ENCODE peak calls at places on chromosomes 7 and 10, in seven cellular contexts. One of them, this sample, is unnamed.

GRCh38 chr10:58642283-58642682 is 129.6 kb downstream of the BICC1 start:
- DNase-seq in stimulated activated CD4-positive, alpha-beta T cell treated with anti-CD3 and anti-CD28 coated beads, Interleukin-15, amount 100 ng/mL, for 24 hours: no peak
- DNase-seq in activated naive CD4-positive, alpha-beta T cell: no peak
- DNase-seq in central memory CD4-positive, alpha-beta T cell: no peak
- DNase-seq in NCI-H460: no peak
- DNase-seq in G401: no peak
- DNase-seq in fibroblast of the conjunctiva: no peak
- DNase-seq in this sample: no peak

GRCh38 chr10:133394064-133394663 is at the start of gene MTG1:
- DNase-seq in stimulated activated CD4-positive, alpha-beta T cell treated with anti-CD3 and anti-CD28 coated beads, Interleukin-15, amount 100 ng/mL, for 24 hours: peak; percentile 96
- DNase-seq in activated naive CD4-positive, alpha-beta T cell: peak; percentile 88
- DNase-seq in central memory CD4-positive, alpha-beta T cell: peak; percentile 89
- DNase-seq in NCI-H460: peak; percentile 92
- DNase-seq in G401: peak; percentile 90
- DNase-seq in fibroblast of the conjunctiva: peak; percentile 83
- DNase-seq in this sample: peak; percentile 97

GRCh38 chr7:112743811-112744210 is 46.4 kb downstream of the TMEM168 start:
- DNase-seq in stimulated activated CD4-positive, alpha-beta T cell treated with anti-CD3 and anti-CD28 coated beads, Interleukin-15, amount 100 ng/mL, for 24 hours: no peak
- DNase-seq in activated naive CD4-positive, alpha-beta T cell: no peak
- DNase-seq in central memory CD4-positive, alpha-beta T cell: no peak
- DNase-seq in NCI-H460: no peak
- DNase-seq in G401: no peak
- DNase-seq in fibroblast of the conjunctiva: no peak
- DNase-seq in this sample: no peak

GRCh38 chr10:46549171-46550075 is 7.0 kb downstream of the GPRIN2 start:
- DNase-seq in stimulated activated CD4-positive, alpha-beta T cell treated with anti-CD3 and anti-CD28 coated beads, Interleukin-15, amount 100 ng/mL, for 24 hours: peak; percentile 1
- DNase-seq in activated naive CD4-positive, alpha-beta T cell: no peak
- DNase-seq in central memory CD4-positive, alpha-beta T cell: no peak
- DNase-seq in NCI-H460: no peak
- DNase-seq in G401: no peak
- DNase-seq in fibroblast of the conjunctiva: no peak
- DNase-seq in this sample: no peak

GRCh38 chr7:17559388-17559787 is 260.9 kb downstream of the AHR start:
- DNase-seq in stimulated activated CD4-positive, alpha-beta T cell treated with anti-CD3 and anti-CD28 coated beads, Interleukin-15, amount 100 ng/mL, for 24 hours: no peak
- DNase-seq in activated naive CD4-positive, alpha-beta T cell: no peak
- DNase-seq in central memory CD4-positive, alpha-beta T cell: no peak
- DNase-seq in NCI-H460: no peak
- DNase-seq in G401: no peak
- DNase-seq in fibroblast of the conjunctiva: no peak
- DNase-seq in this sample: no peak

GRCh38 chr10:104340099-104340594 is 1.9 kb upstream of the ITPRIP start:
- DNase-seq in stimulated activated CD4-positive, alpha-beta T cell treated with anti-CD3 and anti-CD28 coated beads, Interleukin-15, amount 100 ng/mL, for 24 hours: no peak
- DNase-seq in activated naive CD4-positive, alpha-beta T cell: no peak
- DNase-seq in central memory CD4-positive, alpha-beta T cell: no peak
- DNase-seq in NCI-H460: no peak
- DNase-seq in G401: no peak
- DNase-seq in fibroblast of the conjunctiva: no peak
- DNase-seq in this sample: no peak

GRCh38 chr7:1530946-1531262 is 402 bp downstream of the MAFK start:
- DNase-seq in stimulated activated CD4-positive, alpha-beta T cell treated with anti-CD3 and anti-CD28 coated beads, Interleukin-15, amount 100 ng/mL, for 24 hours: no peak
- DNase-seq in activated naive CD4-positive, alpha-beta T cell: no peak
- DNase-seq in central memory CD4-positive, alpha-beta T cell: no peak
- DNase-seq in NCI-H460: no peak
- DNase-seq in G401: no peak
- DNase-seq in fibroblast of the conjunctiva: no peak
- DNase-seq in this sample: no peak

GRCh38 chr10:6977641-6978627 is 397.9 kb upstream of the PRKCQ start:
- DNase-seq in stimulated activated CD4-positive, alpha-beta T cell treated with anti-CD3 and anti-CD28 coated beads, Interleukin-15, amount 100 ng/mL, for 24 hours: no peak
- DNase-seq in activated naive CD4-positive, alpha-beta T cell: no peak
- DNase-seq in central memory CD4-positive, alpha-beta T cell: no peak
- DNase-seq in NCI-H460: no peak
- DNase-seq in G401: no peak
- DNase-seq in fibroblast of the conjunctiva: no peak
- DNase-seq in this sample: no peak

GRCh38 chr7:24052572-24053223 is 231.3 kb upstream of the NPY start:
- DNase-seq in stimulated activated CD4-positive, alpha-beta T cell treated with anti-CD3 and anti-CD28 coated beads, Interleukin-15, amount 100 ng/mL, for 24 hours: no peak
- DNase-seq in activated naive CD4-positive, alpha-beta T cell: no peak
- DNase-seq in central memory CD4-positive, alpha-beta T cell: no peak
- DNase-seq in NCI-H460: no peak
- DNase-seq in G401: no peak
- DNase-seq in fibroblast of the conjunctiva: no peak
- DNase-seq in this sample: no peak

GRCh38 chr7:43296306-43296705 is 183.9 kb downstream of the HECW1 start:
- DNase-seq in stimulated activated CD4-positive, alpha-beta T cell treated with anti-CD3 and anti-CD28 coated beads, Interleukin-15, amount 100 ng/mL, for 24 hours: no peak
- DNase-seq in activated naive CD4-positive, alpha-beta T cell: no peak
- DNase-seq in central memory CD4-positive, alpha-beta T cell: no peak
- DNase-seq in NCI-H460: no peak
- DNase-seq in G401: no peak
- DNase-seq in fibroblast of the conjunctiva: no peak
- DNase-seq in this sample: no peak

GRCh38 chr10:58152698-58153263 is 114.9 kb downstream of the IPMK start:
- DNase-seq in stimulated activated CD4-positive, alpha-beta T cell treated with anti-CD3 and anti-CD28 coated beads, Interleukin-15, amount 100 ng/mL, for 24 hours: peak; percentile 42
- DNase-seq in activated naive CD4-positive, alpha-beta T cell: no peak
- DNase-seq in central memory CD4-positive, alpha-beta T cell: no peak
- DNase-seq in NCI-H460: peak; percentile 66
- DNase-seq in G401: peak; percentile 61
- DNase-seq in fibroblast of the conjunctiva: peak; percentile 39
- DNase-seq in this sample: peak; percentile 58

GRCh38 chr7:64758151-64758550 is 36.1 kb upstream of the ZNF138 start:
- DNase-seq in stimulated activated CD4-positive, alpha-beta T cell treated with anti-CD3 and anti-CD28 coated beads, Interleukin-15, amount 100 ng/mL, for 24 hours: no peak
- DNase-seq in activated naive CD4-positive, alpha-beta T cell: no peak
- DNase-seq in central memory CD4-positive, alpha-beta T cell: no peak
- DNase-seq in NCI-H460: no peak
- DNase-seq in G401: no peak
- DNase-seq in fibroblast of the conjunctiva: no peak
- DNase-seq in this sample: no peak

GRCh38 chr10:77875730-77876129 is 50.8 kb downstream of the DLG5 start:
- DNase-seq in stimulated activated CD4-positive, alpha-beta T cell treated with anti-CD3 and anti-CD28 coated beads, Interleukin-15, amount 100 ng/mL, for 24 hours: no peak
- DNase-seq in activated naive CD4-positive, alpha-beta T cell: no peak
- DNase-seq in central memory CD4-positive, alpha-beta T cell: no peak
- DNase-seq in NCI-H460: no peak
- DNase-seq in G401: no peak
- DNase-seq in fibroblast of the conjunctiva: no peak
- DNase-seq in this sample: no peak

GRCh38 chr10:63157845-63158624 is 24.9 kb downstream of the NRBF2 start:
- DNase-seq in stimulated activated CD4-positive, alpha-beta T cell treated with anti-CD3 and anti-CD28 coated beads, Interleukin-15, amount 100 ng/mL, for 24 hours: peak; percentile 41
- DNase-seq in activated naive CD4-positive, alpha-beta T cell: no peak
- DNase-seq in central memory CD4-positive, alpha-beta T cell: peak; percentile 60
- DNase-seq in NCI-H460: peak; percentile 86
- DNase-seq in G401: peak; percentile 87
- DNase-seq in fibroblast of the conjunctiva: peak; percentile 93
- DNase-seq in this sample: peak; percentile 72

GRCh38 chr7:545470-545869 is 25.8 kb upstream of the PDGFA start:
- DNase-seq in stimulated activated CD4-positive, alpha-beta T cell treated with anti-CD3 and anti-CD28 coated beads, Interleukin-15, amount 100 ng/mL, for 24 hours: no peak
- DNase-seq in activated naive CD4-positive, alpha-beta T cell: no peak
- DNase-seq in central memory CD4-positive, alpha-beta T cell: no peak
- DNase-seq in NCI-H460: no peak
- DNase-seq in G401: no peak
- DNase-seq in fibroblast of the conjunctiva: no peak
- DNase-seq in this sample: no peak

GRCh38 chr10:71964669-71965515 is 697 bp downstream of the CHST3 start:
- DNase-seq in stimulated activated CD4-positive, alpha-beta T cell treated with anti-CD3 and anti-CD28 coated beads, Interleukin-15, amount 100 ng/mL, for 24 hours: peak; percentile 77
- DNase-seq in activated naive CD4-positive, alpha-beta T cell: no peak
- DNase-seq in central memory CD4-positive, alpha-beta T cell: no peak
- DNase-seq in NCI-H460: peak; percentile 55
- DNase-seq in G401: no peak
- DNase-seq in fibroblast of the conjunctiva: no peak
- DNase-seq in this sample: peak; percentile 40

GRCh38 chr7:18570890-18571478 is 75.4 kb downstream of the HDAC9 start:
- DNase-seq in stimulated activated CD4-positive, alpha-beta T cell treated with anti-CD3 and anti-CD28 coated beads, Interleukin-15, amount 100 ng/mL, for 24 hours: no peak
- DNase-seq in activated naive CD4-positive, alpha-beta T cell: no peak
- DNase-seq in central memory CD4-positive, alpha-beta T cell: no peak
- DNase-seq in NCI-H460: peak; percentile 60
- DNase-seq in G401: peak; percentile 77
- DNase-seq in fibroblast of the conjunctiva: peak; percentile 45
- DNase-seq in this sample: peak; percentile 66

GRCh38 chr7:81285142-81285871 is 366.5 kb upstream of the SEMA3C start:
- DNase-seq in stimulated activated CD4-positive, alpha-beta T cell treated with anti-CD3 and anti-CD28 coated beads, Interleukin-15, amount 100 ng/mL, for 24 hours: no peak
- DNase-seq in activated naive CD4-positive, alpha-beta T cell: no peak
- DNase-seq in central memory CD4-positive, alpha-beta T cell: no peak
- DNase-seq in NCI-H460: no peak
- DNase-seq in G401: no peak
- DNase-seq in fibroblast of the conjunctiva: no peak
- DNase-seq in this sample: no peak

GRCh38 chr7:111509298-111509697 is 53.0 kb downstream of the IMMP2L start:
- DNase-seq in stimulated activated CD4-positive, alpha-beta T cell treated with anti-CD3 and anti-CD28 coated beads, Interleukin-15, amount 100 ng/mL, for 24 hours: no peak
- DNase-seq in activated naive CD4-positive, alpha-beta T cell: no peak
- DNase-seq in central memory CD4-positive, alpha-beta T cell: no peak
- DNase-seq in NCI-H460: no peak
- DNase-seq in G401: no peak
- DNase-seq in fibroblast of the conjunctiva: no peak
- DNase-seq in this sample: no peak

GRCh38 chr7:99429756-99430155 is 8.8 kb downstream of the PTCD1 start:
- DNase-seq in stimulated activated CD4-positive, alpha-beta T cell treated with anti-CD3 and anti-CD28 coated beads, Interleukin-15, amount 100 ng/mL, for 24 hours: no peak
- DNase-seq in activated naive CD4-positive, alpha-beta T cell: no peak
- DNase-seq in central memory CD4-positive, alpha-beta T cell: no peak
- DNase-seq in NCI-H460: no peak
- DNase-seq in G401: no peak
- DNase-seq in fibroblast of the conjunctiva: no peak
- DNase-seq in this sample: no peak

GRCh38 chr10:33238643-33239042 is 95.8 kb downstream of the NRP1 start:
- DNase-seq in stimulated activated CD4-positive, alpha-beta T cell treated with anti-CD3 and anti-CD28 coated beads, Interleukin-15, amount 100 ng/mL, for 24 hours: no peak
- DNase-seq in activated naive CD4-positive, alpha-beta T cell: no peak
- DNase-seq in central memory CD4-positive, alpha-beta T cell: no peak
- DNase-seq in NCI-H460: no peak
- DNase-seq in G401: no peak
- DNase-seq in fibroblast of the conjunctiva: no peak
- DNase-seq in this sample: no peak

GRCh38 chr10:69955897-69956832 is 96.5 kb upstream of the MACROH2A2 start:
- DNase-seq in stimulated activated CD4-positive, alpha-beta T cell treated with anti-CD3 and anti-CD28 coated beads, Interleukin-15, amount 100 ng/mL, for 24 hours: no peak
- DNase-seq in activated naive CD4-positive, alpha-beta T cell: no peak
- DNase-seq in central memory CD4-positive, alpha-beta T cell: no peak
- DNase-seq in NCI-H460: no peak
- DNase-seq in G401: no peak
- DNase-seq in fibroblast of the conjunctiva: no peak
- DNase-seq in this sample: no peak

GRCh38 chr10:73860050-73860491 is 14.3 kb downstream of the CAMK2G start:
- DNase-seq in stimulated activated CD4-positive, alpha-beta T cell treated with anti-CD3 and anti-CD28 coated beads, Interleukin-15, amount 100 ng/mL, for 24 hours: no peak
- DNase-seq in activated naive CD4-positive, alpha-beta T cell: no peak
- DNase-seq in central memory CD4-positive, alpha-beta T cell: no peak
- DNase-seq in NCI-H460: no peak
- DNase-seq in G401: peak; percentile 44
- DNase-seq in fibroblast of the conjunctiva: no peak
- DNase-seq in this sample: peak; percentile 79

GRCh38 chr7:1412322-1413261 is 46.7 kb downstream of the MICALL2 start:
- DNase-seq in stimulated activated CD4-positive, alpha-beta T cell treated with anti-CD3 and anti-CD28 coated beads, Interleukin-15, amount 100 ng/mL, for 24 hours: peak; percentile 93
- DNase-seq in activated naive CD4-positive, alpha-beta T cell: peak; percentile 95
- DNase-seq in central memory CD4-positive, alpha-beta T cell: peak; percentile 85
- DNase-seq in NCI-H460: peak; percentile 84
- DNase-seq in G401: peak; percentile 91
- DNase-seq in fibroblast of the conjunctiva: peak; percentile 70
- DNase-seq in this sample: peak; percentile 81

GRCh38 chr10:71753091-71753959 is 20.0 kb downstream of the VSIR start:
- DNase-seq in stimulated activated CD4-positive, alpha-beta T cell treated with anti-CD3 and anti-CD28 coated beads, Interleukin-15, amount 100 ng/mL, for 24 hours: no peak
- DNase-seq in activated naive CD4-positive, alpha-beta T cell: no peak
- DNase-seq in central memory CD4-positive, alpha-beta T cell: no peak
- DNase-seq in NCI-H460: no peak
- DNase-seq in G401: no peak
- DNase-seq in fibroblast of the conjunctiva: no peak
- DNase-seq in this sample: no peak

This sample was measured in midbrain.